ENCODE peak calls at places on chromosome 1, in seven cellular contexts. One of them, this sample, is unnamed.

GRCh38 chr1:180580237-180580636 is 21.5 kb downstream of the OVAAL start:
- DNase-seq in Ammon's horn: no peak
- DNase-seq in activated T-helper 1 cell treated with anti-CD3 and anti-CD28 coated beads, Interleukin-12 subunit alpha, Interleukin-12 subunit beta, Interleukin-2, Interleukin-4 antibody, amounts not matched to agents 30 ng/mL and 10 ng/mL and 1 ng/mL, durations not matched to agents 14 hours and 24 hours and 36 hours: no peak
- DNase-seq in colonic mucosa: no peak
- DNase-seq in NCI-H446 treated with DMSO at 0.1 percent for 48 hours: no peak
- DNase-seq in GM20000: no peak
- DNase-seq in SHP77: no peak
- DNase-seq in this sample: no peak

GRCh38 chr1:234926252-234926573 is 202.4 kb downstream of the TOMM20 start:
- DNase-seq in Ammon's horn: no peak
- DNase-seq in activated T-helper 1 cell treated with anti-CD3 and anti-CD28 coated beads, Interleukin-12 subunit alpha, Interleukin-12 subunit beta, Interleukin-2, Interleukin-4 antibody, amounts not matched to agents 30 ng/mL and 10 ng/mL and 1 ng/mL, durations not matched to agents 14 hours and 24 hours and 36 hours: no peak
- DNase-seq in colonic mucosa: no peak
- DNase-seq in NCI-H446 treated with DMSO at 0.1 percent for 48 hours: no peak
- DNase-seq in GM20000: no peak
- DNase-seq in SHP77: no peak
- DNase-seq in this sample: no peak

GRCh38 chr1:62407398-62408009 is 29.3 kb upstream of the USP1 start:
- DNase-seq in Ammon's horn: peak; percentile 69
- DNase-seq in activated T-helper 1 cell treated with anti-CD3 and anti-CD28 coated beads, Interleukin-12 subunit alpha, Interleukin-12 subunit beta, Interleukin-2, Interleukin-4 antibody, amounts not matched to agents 30 ng/mL and 10 ng/mL and 1 ng/mL, durations not matched to agents 14 hours and 24 hours and 36 hours: no peak
- DNase-seq in colonic mucosa: peak; percentile 31
- DNase-seq in NCI-H446 treated with DMSO at 0.1 percent for 48 hours: peak; percentile 26
- DNase-seq in GM20000: peak; percentile 50
- DNase-seq in SHP77: peak; percentile 30
- DNase-seq in this sample: no peak

GRCh38 chr1:32900956-32901822 is at the start of gene TMEM54:
- DNase-seq in Ammon's horn: no peak
- DNase-seq in activated T-helper 1 cell treated with anti-CD3 and anti-CD28 coated beads, Interleukin-12 subunit alpha, Interleukin-12 subunit beta, Interleukin-2, Interleukin-4 antibody, amounts not matched to agents 30 ng/mL and 10 ng/mL and 1 ng/mL, durations not matched to agents 14 hours and 24 hours and 36 hours: no peak
- DNase-seq in colonic mucosa: peak; percentile 81
- DNase-seq in NCI-H446 treated with DMSO at 0.1 percent for 48 hours: no peak
- DNase-seq in GM20000: peak; percentile 78
- DNase-seq in SHP77: no peak
- DNase-seq in this sample: peak; percentile 76

GRCh38 chr1:156493154-156493631 is 7.4 kb downstream of the MEF2D start:
- DNase-seq in Ammon's horn: no peak
- DNase-seq in activated T-helper 1 cell treated with anti-CD3 and anti-CD28 coated beads, Interleukin-12 subunit alpha, Interleukin-12 subunit beta, Interleukin-2, Interleukin-4 antibody, amounts not matched to agents 30 ng/mL and 10 ng/mL and 1 ng/mL, durations not matched to agents 14 hours and 24 hours and 36 hours: no peak
- DNase-seq in colonic mucosa: no peak
- DNase-seq in NCI-H446 treated with DMSO at 0.1 percent for 48 hours: no peak
- DNase-seq in GM20000: no peak
- DNase-seq in SHP77: no peak
- DNase-seq in this sample: no peak

GRCh38 chr1:153490272-153491051 is 30.0 kb upstream of the S100A7 start:
- DNase-seq in Ammon's horn: peak; percentile 55
- DNase-seq in activated T-helper 1 cell treated with anti-CD3 and anti-CD28 coated beads, Interleukin-12 subunit alpha, Interleukin-12 subunit beta, Interleukin-2, Interleukin-4 antibody, amounts not matched to agents 30 ng/mL and 10 ng/mL and 1 ng/mL, durations not matched to agents 14 hours and 24 hours and 36 hours: no peak
- DNase-seq in colonic mucosa: peak; percentile 79
- DNase-seq in NCI-H446 treated with DMSO at 0.1 percent for 48 hours: peak; percentile 94
- DNase-seq in GM20000: no peak
- DNase-seq in SHP77: peak; percentile 32
- DNase-seq in this sample: peak; percentile 42

GRCh38 chr1:165914136-165914798 is 86.9 kb downstream of the UCK2 start:
- DNase-seq in Ammon's horn: peak; percentile 92
- DNase-seq in activated T-helper 1 cell treated with anti-CD3 and anti-CD28 coated beads, Interleukin-12 subunit alpha, Interleukin-12 subunit beta, Interleukin-2, Interleukin-4 antibody, amounts not matched to agents 30 ng/mL and 10 ng/mL and 1 ng/mL, durations not matched to agents 14 hours and 24 hours and 36 hours: peak; percentile 52
- DNase-seq in colonic mucosa: peak; percentile 82
- DNase-seq in NCI-H446 treated with DMSO at 0.1 percent for 48 hours: peak; percentile 48
- DNase-seq in GM20000: peak; percentile 74
- DNase-seq in SHP77: peak; percentile 56
- DNase-seq in this sample: peak; percentile 66

GRCh38 chr1:26285366-26286063 is 5.6 kb downstream of the SH3BGRL3 start:
- DNase-seq in Ammon's horn: no peak
- DNase-seq in activated T-helper 1 cell treated with anti-CD3 and anti-CD28 coated beads, Interleukin-12 subunit alpha, Interleukin-12 subunit beta, Interleukin-2, Interleukin-4 antibody, amounts not matched to agents 30 ng/mL and 10 ng/mL and 1 ng/mL, durations not matched to agents 14 hours and 24 hours and 36 hours: no peak
- DNase-seq in colonic mucosa: peak; percentile 65
- DNase-seq in NCI-H446 treated with DMSO at 0.1 percent for 48 hours: no peak
- DNase-seq in GM20000: peak; percentile 73
- DNase-seq in SHP77: peak; percentile 60
- DNase-seq in this sample: no peak

GRCh38 chr1:173639102-173639501 is 4.0 kb downstream of the TEX50 start:
- DNase-seq in Ammon's horn: no peak
- DNase-seq in activated T-helper 1 cell treated with anti-CD3 and anti-CD28 coated beads, Interleukin-12 subunit alpha, Interleukin-12 subunit beta, Interleukin-2, Interleukin-4 antibody, amounts not matched to agents 30 ng/mL and 10 ng/mL and 1 ng/mL, durations not matched to agents 14 hours and 24 hours and 36 hours: no peak
- DNase-seq in colonic mucosa: no peak
- DNase-seq in NCI-H446 treated with DMSO at 0.1 percent for 48 hours: no peak
- DNase-seq in GM20000: no peak
- DNase-seq in SHP77: no peak
- DNase-seq in this sample: no peak

GRCh38 chr1:115537415-115537814 is 104.4 kb upstream of the VANGL1 start:
- DNase-seq in Ammon's horn: no peak
- DNase-seq in activated T-helper 1 cell treated with anti-CD3 and anti-CD28 coated beads, Interleukin-12 subunit alpha, Interleukin-12 subunit beta, Interleukin-2, Interleukin-4 antibody, amounts not matched to agents 30 ng/mL and 10 ng/mL and 1 ng/mL, durations not matched to agents 14 hours and 24 hours and 36 hours: no peak
- DNase-seq in colonic mucosa: no peak
- DNase-seq in NCI-H446 treated with DMSO at 0.1 percent for 48 hours: no peak
- DNase-seq in GM20000: no peak
- DNase-seq in SHP77: no peak
- DNase-seq in this sample: no peak

GRCh38 chr1:206470692-206471414 is 577 bp downstream of the IKBKE start:
- DNase-seq in Ammon's horn: no peak
- DNase-seq in activated T-helper 1 cell treated with anti-CD3 and anti-CD28 coated beads, Interleukin-12 subunit alpha, Interleukin-12 subunit beta, Interleukin-2, Interleukin-4 antibody, amounts not matched to agents 30 ng/mL and 10 ng/mL and 1 ng/mL, durations not matched to agents 14 hours and 24 hours and 36 hours: peak; percentile 61
- DNase-seq in colonic mucosa: peak; percentile 45
- DNase-seq in NCI-H446 treated with DMSO at 0.1 percent for 48 hours: no peak
- DNase-seq in GM20000: peak; percentile 64
- DNase-seq in SHP77: peak; percentile 19
- DNase-seq in this sample: peak; percentile 46

GRCh38 chr1:234985531-234986294 is 142.9 kb downstream of the TOMM20 start:
- DNase-seq in Ammon's horn: no peak
- DNase-seq in activated T-helper 1 cell treated with anti-CD3 and anti-CD28 coated beads, Interleukin-12 subunit alpha, Interleukin-12 subunit beta, Interleukin-2, Interleukin-4 antibody, amounts not matched to agents 30 ng/mL and 10 ng/mL and 1 ng/mL, durations not matched to agents 14 hours and 24 hours and 36 hours: no peak
- DNase-seq in colonic mucosa: no peak
- DNase-seq in NCI-H446 treated with DMSO at 0.1 percent for 48 hours: no peak
- DNase-seq in GM20000: no peak
- DNase-seq in SHP77: no peak
- DNase-seq in this sample: no peak

This sample was measured in left colon.